ENCODE peak calls at places on chromosomes 16 and 17, in ten cellular contexts. H is ovary, I is AG04449, V is esophagus muscularis mucosa, U is A549, W is GM06990, X is ascending aorta, L is kidney epithelial cell, J is IMR-90, T is Peyer's patch. D is an unnamed sample.

GRCh38 chr16:67926181-67926742 is 5.4 kb downstream of the CTRL start:
- DNase-seq in H (no peak), I (no peak), V (no peak), U (no peak), W (no peak), X (peak; percentile 76), L (no peak), J (peak; percentile 30), T (no peak), D (peak; percentile 55)

GRCh38 chr16:74837056-74837455 is 62.4 kb upstream of the FA2H start:
- DNase-seq in H (no peak), I (no peak), V (no peak), U (no peak), W (no peak), X (no peak), L (no peak), J (no peak), T (no peak), D (peak; percentile 16)

GRCh38 chr17:41071606-41072375 is 6.1 kb upstream of the KRTAP2-4 start:
- DNase-seq in H (no peak), I (no peak), V (no peak), U (no peak), W (no peak), X (no peak), L (no peak), J (no peak), T (no peak), D (no peak)

GRCh38 chr16:70512456-70512855 is 10.9 kb downstream of the COG4 start:
- DNase-seq in H (no peak), I (no peak), V (no peak), U (peak; percentile 33), W (no peak), X (no peak), L (no peak), J (peak; percentile 59), T (no peak), D (peak; percentile 39)

GRCh38 chr17:66717680-66718079 is 117.2 kb upstream of the CACNG5 start:
- DNase-seq in H (no peak), I (no peak), V (no peak), U (no peak), W (peak; percentile 67), X (peak; percentile 57), L (peak; percentile 56), J (peak; percentile 12), T (no peak), D (no peak)

GRCh38 chr16:82630219-82630618 is 3.5 kb downstream of the CDH13 start:
- DNase-seq in H (no peak), I (no peak), V (no peak), U (no peak), W (no peak), X (no peak), L (no peak), J (peak; percentile 68), T (no peak), D (no peak)

GRCh38 chr16:80719573-80719972 is 84.8 kb downstream of the CDYL2 start:
- DNase-seq in H (no peak), I (no peak), V (no peak), U (no peak), W (peak; percentile 22), X (no peak), L (no peak), J (no peak), T (peak; percentile 48), D (no peak)

GRCh38 chr16:14302031-14302398 is 230.9 kb downstream of the MRTFB start:
- DNase-seq in H (no peak), I (no peak), V (no peak), U (peak; percentile 81), W (peak; percentile 84), X (peak; percentile 81), L (no peak), J (peak; percentile 60), T (no peak), D (peak; percentile 70)

GRCh38 chr16:10885246-10885645 is 8.2 kb downstream of the CIITA start:
- DNase-seq in H (no peak), I (no peak), V (no peak), U (no peak), W (no peak), X (no peak), L (no peak), J (no peak), T (peak; percentile 64), D (no peak)
- TF ChIP-seq CTCF in H (no peak), I (no peak), V (no peak), U (no peak), W (no peak), X (no peak), L (no peak), J (no peak), T (no peak), D (no peak)

GRCh38 chr17:48543854-48544355 is 1.0 kb downstream of the HOXB2 start:
- DNase-seq in H (no peak), I (no peak), V (no peak), U (no peak), W (no peak), X (no peak), L (no peak), J (no peak), T (no peak), D (no peak)

GRCh38 chr17:48545022-48545376 is at the start of gene HOXB2:
- DNase-seq in H (no peak), I (no peak), V (no peak), U (no peak), W (no peak), X (no peak), L (no peak), J (peak; percentile 77), T (no peak), D (peak; percentile 61)

GRCh38 chr17:48545539-48545938 is 630 bp upstream of the HOXB2 start:
- DNase-seq in H (no peak), I (no peak), V (no peak), U (no peak), W (no peak), X (no peak), L (no peak), J (peak; percentile 17), T (no peak), D (no peak)

GRCh38 chr17:48542956-48543853 is 1.7 kb downstream of the HOXB2 start:
- DNase-seq in H (no peak), I (no peak), V (no peak), U (peak; percentile 75), W (peak; percentile 74), X (no peak), L (no peak), J (peak; percentile 67), T (peak; percentile 34), D (peak; percentile 76)

DNA sequence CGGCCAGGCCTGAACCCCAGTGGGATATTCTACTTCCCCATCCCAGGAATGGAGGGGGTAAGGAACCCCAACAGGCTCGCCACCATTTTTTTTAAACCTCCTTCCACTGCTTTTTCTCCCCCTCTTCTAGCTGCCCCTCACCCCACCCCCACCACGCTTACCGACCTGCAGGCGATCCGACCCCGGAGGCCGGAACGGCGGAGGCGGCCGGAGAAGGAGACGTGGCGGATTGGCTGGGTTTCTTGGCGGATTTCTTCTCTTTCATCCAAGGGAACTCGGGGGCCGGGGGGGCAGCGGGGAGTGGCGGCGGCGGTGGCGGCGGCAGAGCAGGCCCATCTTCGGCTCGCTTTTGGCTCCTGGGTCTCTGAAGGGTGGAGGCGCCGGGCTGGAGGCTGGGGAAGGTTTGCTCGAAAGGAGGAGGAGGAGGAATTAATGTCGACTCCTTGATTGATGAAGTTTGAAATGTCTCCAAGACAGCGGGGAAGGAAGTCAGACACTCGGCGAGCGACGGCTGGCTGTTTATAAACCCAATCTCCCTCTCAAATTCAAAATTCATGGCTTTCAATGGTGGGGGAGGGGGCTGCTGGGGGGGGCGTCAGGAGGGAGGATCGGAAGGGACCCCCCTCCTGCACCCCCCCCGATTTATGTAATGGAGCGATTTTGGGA is 420 bp downstream of the HOXB2 start:
- DNase-seq in H (no peak), I (no peak), V (peak; percentile 98), U (no peak), W (peak; percentile 38), X (peak; percentile 95), L (no peak), J (peak; percentile 93), T (peak; percentile 50), D (peak; percentile 68)
- H3K4me3 ChIP-seq in H (peak overlapping the region; percentile 54), I (peak overlapping the region; percentile 84), V (peak overlapping the region; percentile 80), U (no peak overlapping the region), W (peak overlapping the region; percentile 56), X (peak overlapping the region; percentile 76), L (peak overlapping the region; percentile 87), J (peak overlapping the region; percentile 96), T (peak overlapping the region; percentile 62), D (peak overlapping the region; percentile 78)

DNA sequence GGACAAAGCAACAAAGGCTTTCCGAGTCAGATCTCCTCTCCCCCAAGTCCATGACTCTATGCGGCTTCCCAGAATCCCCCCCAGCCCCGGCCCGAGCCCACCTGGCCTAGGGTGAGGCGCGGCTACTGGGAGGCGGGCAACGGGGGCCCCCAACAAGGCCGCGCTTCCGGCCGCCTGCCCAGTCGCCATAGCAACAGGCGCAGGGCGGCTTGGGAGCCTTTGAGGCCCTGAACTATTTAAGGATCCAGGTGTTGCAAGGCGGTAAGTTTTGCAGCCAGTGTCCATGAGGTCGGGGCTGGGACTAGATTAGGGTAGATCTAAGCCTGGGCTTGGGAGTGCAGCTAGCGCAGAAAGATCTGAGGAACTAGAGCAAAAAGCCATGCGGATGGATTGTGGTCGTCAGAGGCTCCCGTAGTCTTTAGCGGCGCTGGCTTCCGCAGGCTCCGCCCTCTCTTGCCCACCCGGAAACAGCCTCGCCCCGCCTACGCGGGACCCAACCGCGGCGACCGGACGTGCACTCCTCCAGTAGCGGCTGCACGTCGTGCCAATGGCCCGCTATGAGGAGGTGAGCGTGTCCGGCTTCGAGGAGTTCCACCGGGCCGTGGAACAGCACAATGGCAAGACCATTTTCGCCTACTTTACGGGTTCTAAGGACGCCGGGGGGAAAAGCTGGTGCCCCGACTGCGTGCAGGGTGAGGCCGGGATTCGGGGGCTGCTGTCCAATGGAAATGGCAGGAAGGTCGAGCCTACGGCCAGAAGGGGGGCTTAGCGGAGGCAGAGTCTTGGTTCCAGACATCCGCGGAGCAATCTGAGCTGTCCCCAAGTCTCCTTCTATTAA is at the start of the genes KIAA0753 and TXNDC17:
- DNase-seq in H (peak; percentile 92), I (peak; percentile 63), V (peak; percentile 98), U (peak; percentile 94), W (peak; percentile 98), X (peak; percentile 96), L (peak; percentile 67), J (peak; percentile 90), T (peak; percentile 93), D (peak; percentile 97)
- TF ChIP-seq CTCF in H (no peak), I (no peak), V (no peak), U (no peak), W (no peak), X (no peak), L (no peak), J (no peak), T (no peak), D (no peak)

GRCh38 chr16:734981-735881 is 5.6 kb downstream of the CIAO3 start:
- DNase-seq in H (no peak), I (no peak), V (no peak), U (no peak), W (no peak), X (no peak), L (no peak), J (no peak), T (no peak), D (no peak)

GRCh38 chr16:733382-734207 is 6.7 kb downstream of the HAGHL start:
- DNase-seq in H (no peak), I (no peak), V (no peak), U (peak; percentile 50), W (peak; percentile 26), X (no peak), L (no peak), J (no peak), T (no peak), D (no peak)

GRCh38 chr16:736936-737481 is 3.8 kb downstream of the CIAO3 start:
- DNase-seq in H (no peak), I (no peak), V (no peak), U (no peak), W (peak; percentile 20), X (no peak), L (no peak), J (no peak), T (no peak), D (no peak)

GRCh38 chr16:734208-734980 is 6.4 kb downstream of the CIAO3 start:
- DNase-seq in H (no peak), I (no peak), V (no peak), U (no peak), W (peak; percentile 13), X (no peak), L (no peak), J (no peak), T (no peak), D (no peak)

DNA sequence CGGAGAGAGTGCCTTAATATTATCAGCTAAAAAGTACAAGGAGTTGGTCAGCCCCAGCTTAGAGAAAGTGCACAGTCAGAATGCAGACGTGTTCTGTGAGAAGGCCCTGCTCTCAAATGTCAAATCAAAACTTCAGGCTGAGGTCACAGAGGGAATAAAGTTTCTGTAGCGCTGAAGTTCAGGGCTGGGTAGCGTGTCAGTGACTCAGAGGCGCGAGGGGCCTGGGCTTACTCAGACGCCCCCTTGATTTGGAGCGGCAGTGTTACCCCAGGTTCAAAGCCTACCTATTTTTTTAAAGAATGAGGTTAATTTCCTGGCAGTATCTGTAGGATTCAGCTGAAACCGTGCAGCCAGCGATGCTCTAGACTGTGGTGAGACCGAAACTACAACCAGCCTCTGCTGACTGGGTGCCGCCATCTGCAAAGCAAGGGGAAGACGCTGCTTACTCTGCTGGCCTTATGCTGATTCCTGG is 4.8 kb downstream of the CIAO3 start:
- DNase-seq in H (no peak), I (no peak), V (no peak), U (no peak), W (peak; percentile 57), X (no peak), L (no peak), J (no peak), T (no peak), D (no peak)
- H3K4me3 ChIP-seq in H (no peak overlapping the region), I (no peak overlapping the region), V (no peak overlapping the region), U (no peak overlapping the region), W (no peak overlapping the region), X (no peak overlapping the region), L (no peak overlapping the region), J (no peak overlapping the region), T (no peak overlapping the region), D (no peak overlapping the region)

D was measured in foreskin fibroblast.